ENCODE peak calls at places on chromosomes 12 and 14, in five cellular contexts. N, F, Z, E and P are unnamed samples.

GRCh38 chr12:101086490-101086889 is 123.5 kb downstream of the SLC5A8 start:
- DNase-seq in E (no peak), N (no peak), F (peak), Z (no peak), P (no peak)

GRCh38 chr14:80867798-80868197 is 73.7 kb downstream of the CEP128 start:
- DNase-seq in Z (no peak), F (no peak), N (no peak), E (no peak), P (no peak)

GRCh38 chr14:94291159-94291905 is 1.7 kb downstream of the SERPINA10 start:
- DNase-seq in F (no peak), N (no peak), E (no peak), Z (no peak), P (no peak)

GRCh38 chr12:22060261-22060660 is 14.2 kb downstream of the CMAS start:
- DNase-seq in N (no peak), F (no peak), E (no peak), Z (no peak), P (no peak)

GRCh38 chr14:100416921-100417451 is 93.8 kb downstream of the SLC25A47 start:
- DNase-seq in N (no peak), Z (no peak), E (peak), F (no peak), P (no peak)

GRCh38 chr14:64191756-64192155 is 102.4 kb downstream of the ESR2 start:
- DNase-seq in N (no peak), E (no peak), F (no peak), Z (no peak), P (no peak)

GRCh38 chr12:113808095-113808951 is 157.8 kb downstream of the RBM19 start:
- DNase-seq in Z (no peak), N (no peak), F (no peak), E (no peak), P (no peak)

GRCh38 chr12:51395283-51396230 is 4.4 kb upstream of the GALNT6 start:
- DNase-seq in E (no peak), F (peak), Z (no peak), N (no peak), P (no peak)

GRCh38 chr12:15472036-15472435 is 149.7 kb downstream of the PTPRO start:
- DNase-seq in E (no peak), N (no peak), Z (no peak), F (no peak), P (no peak)

GRCh38 chr12:15581006-15581405 is 208.2 kb downstream of the EPS8 start:
- DNase-seq in F (no peak), N (no peak), E (no peak), Z (no peak), P (no peak)

GRCh38 chr14:77862154-77862783 is 62.4 kb downstream of the ADCK1 start:
- DNase-seq in Z (peak), N (peak), F (peak), E (peak), P (peak)

GRCh38 chr14:52272375-52272774 is 4.9 kb downstream of the PTGDR start:
- DNase-seq in F (no peak), Z (peak), E (no peak), N (no peak), P (no peak)

GRCh38 chr14:37931998-37932397 is 275.7 kb upstream of the SSTR1 start:
- DNase-seq in N (no peak), E (no peak), F (no peak), Z (no peak), P (no peak)

GRCh38 chr14:70845601-70846000 is 36.3 kb upstream of the MAP3K9 start:
- DNase-seq in Z (no peak), F (no peak), E (no peak), N (no peak), P (no peak)

GRCh38 chr14:77474763-77475162 is 16.9 kb downstream of the AHSA1 start:
- DNase-seq in F (no peak), E (no peak), Z (no peak), N (no peak), P (no peak)

GRCh38 chr14:68782091-68782981 is 10.5 kb downstream of the ZFP36L1 start:
- DNase-seq in F (no peak), E (no peak), N (peak), Z (peak), P (no peak)

GRCh38 chr12:11855993-11856374 is 206.5 kb downstream of the ETV6 start:
- DNase-seq in Z (no peak), N (no peak), E (no peak), F (no peak), P (peak)

GRCh38 chr14:22387776-22388241 is 201.2 kb downstream of the DAD1 start:
- DNase-seq in F (peak), Z (no peak), E (no peak), N (no peak), P (no peak)

GRCh38 chr12:23185346-23185745 is 560.4 kb downstream of the ETNK1 start:
- DNase-seq in E (no peak), N (no peak), Z (no peak), F (no peak), P (no peak)

GRCh38 chr12:84694111-84694510 is 218.5 kb downstream of the SLC6A15 start:
- DNase-seq in N (no peak), Z (no peak), F (no peak), E (no peak), P (no peak)

GRCh38 chr14:77867476-77867875 is 67.6 kb downstream of the ADCK1 start:
- DNase-seq in Z (no peak), F (no peak), N (no peak), E (no peak), P (no peak)

GRCh38 chr12:75913502-75914110 is 118.0 kb downstream of the PHLDA1 start:
- DNase-seq in N (no peak), Z (no peak), E (no peak), F (no peak), P (peak)

GRCh38 chr14:63881926-63882325 is 29.1 kb downstream of the SYNE2 start:
- DNase-seq in E (no peak), Z (no peak), N (no peak), F (no peak), P (no peak)

GRCh38 chr12:7959278-7960063 is 23.5 kb upstream of the SLC2A3 start:
- DNase-seq in E (no peak), F (peak), N (peak), Z (peak), P (no peak)

GRCh38 chr12:120994059-120994458 is 15.7 kb downstream of the HNF1A start:
- DNase-seq in F (no peak), N (no peak), Z (no peak), E (no peak), P (no peak)

GRCh38 chr12:84653482-84653881 is 259.1 kb downstream of the SLC6A15 start:
- DNase-seq in F (no peak), E (no peak), N (no peak), Z (no peak), P (no peak)

GRCh38 chr12:119491814-119492213 is 101.8 kb upstream of the TMEM233 start:
- DNase-seq in F (no peak), E (no peak), N (no peak), Z (no peak), P (no peak)